ENCODE peak calls at places on chromosomes 5 and 9, in eight cellular contexts. P, M, Q, V, E, N, A and L are unnamed samples.

GRCh38 chr9:110258671-110259070 is 2.4 kb upstream of the TXN start:
- DNase-seq in P (no peak), M (no peak), Q (no peak), V (no peak), E (no peak), N (no peak), A (no peak), L (no peak)

GRCh38 chr5:149697001-149697400 is 33.1 kb upstream of the PPARGC1B start:
- DNase-seq in P (peak), M (no peak), Q (no peak), V (no peak), E (no peak), N (no peak), A (no peak), L (no peak)

GRCh38 chr5:175845229-175845628 is 26.1 kb upstream of the CPLX2 start:
- DNase-seq in P (no peak), M (no peak), Q (no peak), V (no peak), E (no peak), N (no peak), A (no peak), L (no peak)

GRCh38 chr5:63555874-63556273 is 406.4 kb downstream of the HTR1A start:
- DNase-seq in P (no peak), M (no peak), Q (no peak), V (no peak), E (no peak), N (no peak), A (no peak), L (no peak)

GRCh38 chr5:52007230-52007858 is 624.1 kb downstream of the ISL1 start:
- DNase-seq in P (peak), M (peak), Q (peak), V (no peak), E (no peak), N (peak), A (no peak), L (no peak)

GRCh38 chr5:1763960-1764605 is 35.6 kb downstream of the MRPL36 start:
- DNase-seq in P (peak), M (no peak), Q (no peak), V (no peak), E (no peak), N (no peak), A (no peak), L (no peak)

GRCh38 chr5:176394881-176395675 is 6.5 kb downstream of the HIGD2A start:
- DNase-seq in P (peak), M (no peak), Q (no peak), V (no peak), E (peak), N (no peak), A (no peak), L (no peak)

GRCh38 chr9:112003538-112003937 is 106.9 kb downstream of the UGCG start:
- DNase-seq in P (no peak), M (no peak), Q (no peak), V (no peak), E (no peak), N (no peak), A (no peak), L (no peak)

GRCh38 chr5:67459233-67459632 is 262.6 kb upstream of the CD180 start:
- DNase-seq in P (no peak), M (no peak), Q (no peak), V (no peak), E (no peak), N (no peak), A (no peak), L (no peak)

GRCh38 chr5:78483809-78484521 is 123.5 kb downstream of the SCAMP1 start:
- DNase-seq in P (peak), M (no peak), Q (no peak), V (no peak), E (no peak), N (no peak), A (no peak), L (no peak)

GRCh38 chr9:106872641-106873040 is 9.7 kb downstream of the ZNF462 start:
- DNase-seq in P (no peak), M (no peak), Q (no peak), V (no peak), E (no peak), N (no peak), A (no peak), L (no peak)